ENCODE peak calls at places on chromosome 11, in four cellular contexts. One of them, this sample, is unnamed.

GRCh38 chr11:73983764-73984543 is 1.3 kb upstream of the UCP2 start:
- DNase-seq in H7: no peak
- DNase-seq in bronchial epithelial cell: no peak
- DNase-seq in lung: no peak
- DNase-seq in this sample: peak

GRCh38 chr11:19873730-19874129 is 161.1 kb downstream of the NAV2 start:
- DNase-seq in lung: no peak
- DNase-seq in bronchial epithelial cell: no peak
- DNase-seq in H7: peak
- DNase-seq in this sample: no peak

GRCh38 chr11:102590646-102591045 is 34.5 kb downstream of the MMP20 start:
- DNase-seq in bronchial epithelial cell: no peak
- DNase-seq in H7: no peak
- DNase-seq in lung: no peak
- DNase-seq in this sample: no peak

GRCh38 chr11:104333977-104334376 is 170.0 kb upstream of the PDGFD start:
- DNase-seq in bronchial epithelial cell: no peak
- DNase-seq in lung: no peak
- DNase-seq in H7: no peak
- DNase-seq in this sample: no peak

GRCh38 chr11:113249786-113250185 is 64.6 kb upstream of the TTC12 start:
- DNase-seq in H7: no peak
- DNase-seq in bronchial epithelial cell: no peak
- DNase-seq in lung: no peak
- DNase-seq in this sample: no peak

GRCh38 chr11:6022954-6023353 is 7.6 kb downstream of the OR56A1 start:
- DNase-seq in bronchial epithelial cell: peak
- DNase-seq in H7: peak
- DNase-seq in lung: no peak
- DNase-seq in this sample: no peak

GRCh38 chr11:17807034-17807433 is 72.5 kb downstream of the KCNC1 start:
- DNase-seq in H7: no peak
- DNase-seq in bronchial epithelial cell: no peak
- DNase-seq in lung: no peak
- DNase-seq in this sample: no peak

GRCh38 chr11:35372565-35373283 is 46.6 kb downstream of the SLC1A2 start:
- DNase-seq in bronchial epithelial cell: no peak
- DNase-seq in lung: no peak
- DNase-seq in H7: no peak
- DNase-seq in this sample: no peak

GRCh38 chr11:57597461-57597892 is at the start of gene SERPING1:
- DNase-seq in bronchial epithelial cell: no peak
- DNase-seq in lung: peak
- DNase-seq in H7: no peak
- DNase-seq in this sample: peak

GRCh38 chr11:112617977-112618829 is 343.0 kb upstream of the NCAM1 start:
- DNase-seq in H7: no peak
- DNase-seq in lung: no peak
- DNase-seq in bronchial epithelial cell: no peak
- DNase-seq in this sample: no peak

GRCh38 chr11:29914203-29914930 is 102.5 kb downstream of the KCNA4 start:
- DNase-seq in H7: no peak
- DNase-seq in lung: no peak
- DNase-seq in bronchial epithelial cell: peak
- DNase-seq in this sample: no peak

GRCh38 chr11:109343242-109343641 is 78.7 kb upstream of the C11orf87 start:
- DNase-seq in bronchial epithelial cell: no peak
- DNase-seq in H7: no peak
- DNase-seq in lung: no peak
- DNase-seq in this sample: no peak

GRCh38 chr11:10444725-10445286 is 10.3 kb upstream of the AMPD3 start:
- DNase-seq in bronchial epithelial cell: no peak
- DNase-seq in H7: no peak
- DNase-seq in lung: no peak
- DNase-seq in this sample: no peak

GRCh38 chr11:18617688-18618340 is 16.3 kb downstream of the SPTY2D1 start:
- DNase-seq in bronchial epithelial cell: no peak
- DNase-seq in H7: no peak
- DNase-seq in lung: no peak
- DNase-seq in this sample: no peak

GRCh38 chr11:16809901-16810668 is 71.6 kb downstream of the C11orf58 start:
- DNase-seq in lung: no peak
- DNase-seq in H7: no peak
- DNase-seq in bronchial epithelial cell: peak
- DNase-seq in this sample: no peak

GRCh38 chr11:117901601-117902000 is 25.1 kb upstream of the FXYD6 start:
- DNase-seq in bronchial epithelial cell: no peak
- DNase-seq in lung: no peak
- DNase-seq in H7: no peak
- DNase-seq in this sample: no peak

GRCh38 chr11:122731500-122731913 is 76.0 kb downstream of the UBASH3B start:
- DNase-seq in H7: no peak
- DNase-seq in bronchial epithelial cell: no peak
- DNase-seq in lung: no peak
- DNase-seq in this sample: no peak

GRCh38 chr11:67405688-67406339 is 1.9 kb downstream of the TBC1D10C start:
- DNase-seq in lung: no peak
- DNase-seq in H7: no peak
- DNase-seq in bronchial epithelial cell: no peak
- DNase-seq in this sample: no peak

GRCh38 chr11:16771350-16772140 is 33.1 kb downstream of the C11orf58 start:
- DNase-seq in bronchial epithelial cell: no peak
- DNase-seq in H7: no peak
- DNase-seq in lung: no peak
- DNase-seq in this sample: no peak

GRCh38 chr11:62337682-62338181 is 484 bp downstream of the ASRGL1 start:
- DNase-seq in bronchial epithelial cell: no peak
- DNase-seq in H7: peak
- DNase-seq in lung: no peak
- DNase-seq in this sample: peak

GRCh38 chr11:82174610-82175009 is 559.1 kb downstream of the FAM181B start:
- DNase-seq in H7: peak
- DNase-seq in lung: no peak
- DNase-seq in bronchial epithelial cell: peak
- DNase-seq in this sample: no peak

GRCh38 chr11:64360403-64360980 is 1.5 kb downstream of the RPS6KA4 start:
- DNase-seq in H7: peak
- DNase-seq in lung: no peak
- DNase-seq in bronchial epithelial cell: no peak
- DNase-seq in this sample: no peak
- H3K4me3 ChIP-seq in H7: no peak
- H3K4me3 ChIP-seq in lung: no peak
- H3K4me3 ChIP-seq in bronchial epithelial cell: peak
- H3K4me3 ChIP-seq in this sample: peak

GRCh38 chr11:64009234-64009633 is 23.0 kb downstream of the OTUB1 start:
- DNase-seq in bronchial epithelial cell: no peak
- DNase-seq in lung: no peak
- DNase-seq in H7: peak
- DNase-seq in this sample: no peak

GRCh38 chr11:64006468-64006867 is 20.2 kb downstream of the OTUB1 start:
- DNase-seq in H7: no peak
- DNase-seq in bronchial epithelial cell: no peak
- DNase-seq in lung: no peak
- DNase-seq in this sample: no peak

GRCh38 chr11:64007160-64007628 is 21.0 kb downstream of the OTUB1 start:
- DNase-seq in H7: peak
- DNase-seq in lung: no peak
- DNase-seq in bronchial epithelial cell: no peak
- DNase-seq in this sample: no peak

GRCh38 chr11:64008283-64008931 is 22.2 kb downstream of the OTUB1 start:
- DNase-seq in lung: no peak
- DNase-seq in bronchial epithelial cell: no peak
- DNase-seq in H7: peak
- DNase-seq in this sample: no peak

DNA sequence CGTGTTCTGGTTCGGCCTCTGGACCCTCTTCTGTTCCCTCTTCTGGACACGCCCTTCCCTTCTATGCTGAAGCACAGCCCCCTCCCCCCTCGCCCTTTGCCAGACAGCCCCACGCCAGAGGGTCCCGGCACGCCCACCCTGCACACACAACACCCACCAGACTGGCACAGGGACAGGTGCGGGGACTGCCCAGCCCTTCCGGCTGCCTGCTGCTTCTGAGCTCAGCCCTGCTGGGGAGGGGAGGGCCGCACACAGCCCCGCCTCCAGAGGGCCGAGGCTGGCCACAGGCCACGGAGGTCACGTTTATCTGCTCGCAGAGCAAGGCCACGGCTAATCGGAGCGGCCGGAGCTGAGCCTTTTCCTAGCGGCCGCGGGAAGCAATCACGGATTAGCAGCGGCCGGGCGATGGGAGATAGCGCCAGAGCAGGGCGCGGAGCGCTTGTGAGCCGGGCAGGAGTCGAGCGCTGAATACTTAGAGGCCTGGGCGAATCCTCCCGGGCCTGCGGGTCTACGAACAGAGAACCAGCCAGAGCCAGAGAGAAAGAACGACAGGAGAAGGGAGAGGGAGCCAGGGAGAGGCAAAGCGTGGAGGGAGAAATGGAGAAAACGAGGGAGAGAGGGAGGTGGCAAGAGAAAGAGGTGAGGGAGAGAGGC is 21.5 kb downstream of the OTUB1 start:
- DNase-seq in lung: peak
- DNase-seq in H7: peak
- DNase-seq in bronchial epithelial cell: no peak
- DNase-seq in this sample: peak
- H3K4me3 ChIP-seq in lung: no peak
- H3K4me3 ChIP-seq in H7: peak
- H3K4me3 ChIP-seq in bronchial epithelial cell: peak
- H3K4me3 ChIP-seq in this sample: peak

GRCh38 chr11:47177229-47177845 is 658 bp upstream of the ARFGAP2 start:
- DNase-seq in lung: peak
- DNase-seq in H7: peak
- DNase-seq in bronchial epithelial cell: peak
- DNase-seq in this sample: peak

GRCh38 chr11:47176328-47177228 is at the start of gene ARFGAP2:
- DNase-seq in lung: peak
- DNase-seq in bronchial epithelial cell: peak
- DNase-seq in H7: peak
- DNase-seq in this sample: peak

GRCh38 chr11:47178737-47179654 is 2.3 kb upstream of the ARFGAP2 start:
- DNase-seq in bronchial epithelial cell: no peak
- DNase-seq in lung: no peak
- DNase-seq in H7: no peak
- DNase-seq in this sample: no peak

GRCh38 chr11:47178305-47178704 is 1.6 kb upstream of the ARFGAP2 start:
- DNase-seq in lung: no peak
- DNase-seq in H7: no peak
- DNase-seq in bronchial epithelial cell: no peak
- DNase-seq in this sample: no peak

DNA sequence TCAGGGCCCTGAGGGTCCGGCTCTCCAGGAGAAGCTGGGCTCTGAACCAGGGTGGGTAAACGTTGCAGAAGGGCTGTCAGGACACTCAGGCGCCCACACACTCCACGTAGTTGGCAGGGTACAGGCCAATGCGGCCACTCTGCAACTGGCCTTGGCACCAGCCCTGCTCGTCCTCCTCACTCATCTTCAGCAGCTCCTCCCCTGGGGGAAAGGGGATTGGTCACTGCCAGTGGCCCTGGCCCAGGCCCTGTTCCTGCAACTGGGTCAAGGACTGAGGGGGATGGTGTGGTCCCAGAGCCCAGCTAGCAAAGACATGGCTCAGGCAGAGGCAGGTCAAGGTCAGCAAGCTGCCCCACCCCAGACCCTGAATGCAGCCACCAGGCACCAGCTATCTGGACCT is 1.2 kb upstream of the ARFGAP2 start:
- DNase-seq in lung: no peak
- DNase-seq in bronchial epithelial cell: no peak
- DNase-seq in H7: no peak
- DNase-seq in this sample: peak
- H3K4me3 ChIP-seq in lung: no peak
- H3K4me3 ChIP-seq in bronchial epithelial cell: no peak
- H3K4me3 ChIP-seq in H7: no peak
- H3K4me3 ChIP-seq in this sample: peak

GRCh38 chr11:23079382-23079813 is 219.1 kb upstream of the CCDC179 start:
- DNase-seq in bronchial epithelial cell: no peak
- DNase-seq in H7: no peak
- DNase-seq in lung: no peak
- DNase-seq in this sample: no peak

DNA sequence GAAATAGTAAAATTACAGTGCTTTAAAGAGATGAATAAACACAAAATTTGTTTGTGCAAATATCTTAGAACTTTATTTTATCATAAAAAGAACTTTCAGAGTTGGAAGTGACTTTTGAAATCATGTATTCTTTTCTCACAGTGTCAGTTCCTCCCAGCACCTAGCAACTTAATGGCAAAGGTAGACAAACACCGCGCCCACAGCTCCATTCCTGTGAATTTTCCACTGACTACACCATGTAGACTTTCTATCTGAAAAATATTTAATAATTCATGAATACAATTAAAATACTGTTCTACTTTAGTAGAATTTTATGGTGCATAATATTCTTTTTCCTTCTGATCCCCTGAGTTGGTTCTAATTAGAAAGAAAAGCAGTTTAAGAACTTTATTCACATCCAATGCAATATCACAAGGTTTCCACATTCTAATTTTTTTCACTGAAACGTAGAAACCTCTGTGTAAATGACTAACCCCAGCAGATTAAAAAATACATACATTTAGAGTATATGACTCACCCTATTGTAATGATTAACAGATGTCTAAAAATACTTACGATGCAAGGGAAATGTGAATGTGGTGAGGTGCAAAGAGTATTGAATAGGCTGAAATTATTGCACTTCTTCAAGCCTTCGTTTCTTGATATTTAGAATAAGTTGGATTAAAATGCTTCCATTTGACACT is 218.2 kb upstream of the CCDC179 start:
- DNase-seq in lung: no peak
- DNase-seq in bronchial epithelial cell: peak
- DNase-seq in H7: no peak
- DNase-seq in this sample: no peak
- H3K4me3 ChIP-seq in lung: no peak
- H3K4me3 ChIP-seq in bronchial epithelial cell: no peak
- H3K4me3 ChIP-seq in H7: no peak
- H3K4me3 ChIP-seq in this sample: no peak

DNA sequence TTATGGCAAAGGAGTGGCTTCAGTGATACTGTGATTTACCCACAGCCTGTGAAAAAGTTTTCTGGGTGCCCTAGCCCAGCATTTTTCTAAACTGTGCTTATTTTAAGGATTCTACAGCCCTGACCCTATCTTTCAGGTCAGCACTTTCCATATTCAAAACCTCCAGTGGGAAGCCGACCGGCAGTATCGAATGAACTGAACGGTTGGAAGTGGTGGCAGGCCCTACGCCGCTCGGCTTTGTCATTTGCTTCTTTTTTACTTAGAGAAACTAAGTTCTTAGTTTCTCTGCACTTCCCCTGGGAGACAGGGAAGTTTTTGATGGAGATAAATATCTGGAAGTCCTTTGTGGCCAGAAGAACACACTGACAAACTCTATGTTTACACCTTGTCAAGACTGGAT is 994 bp downstream of the GLB1L2 start:
- DNase-seq in lung: no peak
- DNase-seq in H7: no peak
- DNase-seq in bronchial epithelial cell: no peak
- DNase-seq in this sample: no peak
- H3K4me3 ChIP-seq in lung: no peak
- H3K4me3 ChIP-seq in H7: peak
- H3K4me3 ChIP-seq in bronchial epithelial cell: no peak
- H3K4me3 ChIP-seq in this sample: peak

This sample was measured in psoas muscle.